ENCODE peak calls at places on chromosomes 7 and 10, in seven cellular contexts. O is GM12865; K is transverse colon; N is spleen; P is CD8-positive, alpha-beta T cell; E is uterus; J is psoas muscle. F is an unnamed sample.

GRCh38 chr10:85916999-85917573 is 449.5 kb downstream of the GRID1 start:
- DNase-seq in K (no peak), P (no peak), O (no peak), N (no peak), J (no peak), E (no peak), F (no peak)

GRCh38 chr7:92696584-92696983 is 106.4 kb upstream of the FAM133B start:
- DNase-seq in O (no peak), N (no peak), K (no peak), J (no peak), E (no peak), P (no peak), F (no peak)

GRCh38 chr10:35340975-35341374 is 4.7 kb downstream of the CCNY start:
- DNase-seq in E (no peak), K (no peak), N (no peak), J (peak; percentile 51), P (no peak), O (no peak), F (no peak)

GRCh38 chr10:32346551-32347362 is at the start of gene EPC1:
- DNase-seq in K (peak; percentile 91), N (peak; percentile 98), E (peak; percentile 89), P (peak; percentile 78), J (peak; percentile 89), O (peak; percentile 96), F (peak; percentile 90)

GRCh38 chr10:132527338-132528063 is 10.1 kb upstream of the INPP5A start:
- DNase-seq in J (peak; percentile 9), P (no peak), K (peak; percentile 5), N (peak; percentile 62), E (peak; percentile 28), O (no peak), F (no peak)

GRCh38 chr7:32583791-32584190 is 88.5 kb downstream of the AVL9 start:
- DNase-seq in O (no peak), E (no peak), P (no peak), N (no peak), K (no peak), J (no peak), F (no peak)

GRCh38 chr10:131841669-131842139 is 59.1 kb upstream of the PPP2R2D start:
- DNase-seq in O (no peak), P (no peak), J (no peak), N (peak; percentile 70), E (no peak), K (no peak), F (no peak)

GRCh38 chr10:86952106-86952505 is 5.3 kb downstream of the MMRN2 start:
- DNase-seq in J (no peak), K (no peak), N (peak; percentile 24), P (no peak), O (no peak), E (no peak), F (no peak)

GRCh38 chr7:5690931-5691461 is 90.5 kb downstream of the RNF216 start:
- DNase-seq in E (peak; percentile 48), O (peak; percentile 70), P (no peak), J (peak; percentile 57), K (no peak), N (no peak), F (no peak)

GRCh38 chr7:5691536-5692090 is 89.8 kb downstream of the RNF216 start:
- DNase-seq in N (no peak), O (no peak), K (no peak), E (no peak), J (no peak), P (no peak), F (no peak)

GRCh38 chr7:5693529-5693928 is 87.9 kb downstream of the RNF216 start:
- DNase-seq in P (no peak), E (no peak), K (no peak), O (peak; percentile 92), J (no peak), N (peak; percentile 83), F (no peak)

GRCh38 chr7:5692845-5693278 is 88.6 kb downstream of the RNF216 start:
- DNase-seq in E (no peak), K (no peak), J (no peak), N (no peak), O (peak; percentile 52), P (no peak), F (no peak)

GRCh38 chr7:5692112-5692844 is 89.2 kb downstream of the RNF216 start:
- DNase-seq in O (peak; percentile 66), J (peak; percentile 89), N (peak; percentile 79), P (no peak), E (peak; percentile 85), K (peak; percentile 50), F (no peak)
- TF ChIP-seq CTCF in O (no peak), J (no peak), N (no peak), P (no peak), E (no peak), K (no peak), F (no peak)

GRCh38 chr10:101287922-101288638 is 58.8 kb upstream of the LBX1 start:
- DNase-seq in N (no peak), J (no peak), O (peak; percentile 24), P (no peak), E (no peak), K (no peak), F (peak; percentile 9)
- TF ChIP-seq CTCF in N (no peak), J (peak; percentile 19), O (no peak), P (no peak), E (no peak), K (peak; percentile 16), F (peak; percentile 41)

GRCh38 chr7:66082886-66083415 is 7.3 kb downstream of the ASL start:
- DNase-seq in J (no peak), K (no peak), O (no peak), E (no peak), P (no peak), N (peak; percentile 60), F (no peak)
- TF ChIP-seq CTCF in J (no peak), K (no peak), O (no peak), E (no peak), P (no peak), N (no peak), F (no peak)

GRCh38 chr10:1425886-1426285 is 311.4 kb downstream of the ADARB2 start:
- DNase-seq in K (no peak), O (peak; percentile 62), N (no peak), J (no peak), E (no peak), P (no peak), F (no peak)
- TF ChIP-seq CTCF in K (no peak), O (no peak), N (no peak), J (no peak), E (no peak), P (no peak), F (no peak)

GRCh38 chr7:55124989-55125875 is 106.4 kb downstream of the EGFR start:
- DNase-seq in J (no peak), O (no peak), N (no peak), E (no peak), P (no peak), K (no peak), F (no peak)
- TF ChIP-seq CTCF in J (no peak), O (no peak), N (no peak), E (no peak), P (no peak), K (no peak), F (no peak)

DNA sequence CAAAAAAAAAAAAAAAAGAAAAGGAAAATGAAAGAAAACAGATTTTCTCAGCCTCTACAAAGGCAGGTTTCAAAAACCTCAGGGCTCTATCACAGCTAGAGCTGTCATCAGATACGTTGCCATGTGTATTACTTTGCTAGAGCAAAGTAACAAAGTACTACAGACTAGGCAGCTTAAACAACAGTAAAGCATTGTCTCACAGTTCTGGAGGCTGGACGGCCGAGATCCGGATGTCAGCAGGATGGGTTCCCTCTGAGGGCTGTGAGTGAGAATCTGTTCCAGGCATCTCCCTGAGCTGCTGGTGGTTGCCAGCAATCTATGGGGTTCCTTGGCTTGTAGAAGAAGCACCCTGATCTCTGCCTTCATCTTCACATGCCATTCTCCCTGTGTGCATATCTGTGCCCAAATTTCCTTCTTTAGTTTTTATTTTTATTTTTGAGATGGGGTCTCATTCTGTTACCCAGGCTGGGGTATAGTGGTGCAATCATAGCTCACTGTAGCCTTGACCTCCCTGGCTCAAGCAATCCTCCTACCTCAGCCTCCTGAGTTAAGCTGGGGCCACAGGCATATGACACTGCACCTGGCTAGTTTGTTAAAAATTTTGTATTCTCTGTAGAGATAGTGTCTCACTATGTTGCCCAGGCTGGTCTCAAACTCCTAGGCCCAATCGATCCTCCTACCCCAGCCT is 48.9 kb upstream of the KDM7A start:
- DNase-seq in J (no peak), O (no peak), N (no peak), P (no peak), K (no peak), E (no peak), F (no peak)
- TF ChIP-seq CTCF in J (no peak), O (no peak), N (no peak), P (no peak), K (no peak), E (no peak), F (no peak)

DNA sequence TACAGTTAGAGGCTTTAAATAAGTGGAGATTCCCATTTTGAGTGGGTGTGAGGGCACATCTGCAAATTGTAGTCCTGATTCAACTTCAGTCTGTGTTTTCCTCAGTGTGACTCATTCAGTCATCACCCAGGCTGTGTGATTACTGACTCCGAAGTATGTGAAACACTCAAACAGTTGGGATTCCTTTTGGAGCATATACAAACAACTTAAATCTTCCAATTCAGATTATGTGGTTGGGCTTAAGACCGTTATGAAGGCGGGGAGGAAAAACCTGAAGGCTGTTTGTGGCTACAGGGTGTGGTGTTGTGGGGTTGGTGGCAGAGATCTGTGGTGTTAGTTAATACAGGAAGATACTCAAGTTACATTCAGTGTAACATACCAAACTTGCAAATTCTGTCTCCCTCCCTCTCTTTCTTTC is 259.7 kb upstream of the FERD3L start:
- DNase-seq in K (no peak), J (no peak), N (no peak), E (no peak), P (no peak), O (no peak), F (peak; percentile 58)
- TF ChIP-seq CTCF in K (no peak), J (no peak), N (no peak), E (no peak), P (no peak), O (no peak), F (no peak)

GRCh38 chr7:11513460-11513859 is 318.5 kb downstream of the THSD7A start:
- DNase-seq in K (no peak), O (no peak), N (no peak), E (no peak), P (no peak), J (no peak), F (no peak)
- TF ChIP-seq CTCF in K (no peak), O (no peak), N (no peak), E (no peak), P (no peak), J (no peak), F (no peak)